ENCODE peak calls at places on chromosomes 6 and 20, in ten cellular contexts. C, Q, P, I, V, K, B, X, U and N are unnamed samples.

GRCh38 chr6:150380256-150380655 is 11.4 kb downstream of the IYD start:
- DNase-seq in C (no peak), Q (no peak), P (no peak), I (no peak), V (no peak), K (no peak), B (no peak), X (no peak), U (no peak), N (no peak)

GRCh38 chr6:169702640-169703246 is 817 bp downstream of the C6orf120 start:
- DNase-seq in C (peak), Q (peak), P (no peak), I (no peak), V (no peak), K (peak), B (no peak), X (no peak), U (no peak), N (peak)

GRCh38 chr6:7786206-7786605 is 60.3 kb downstream of the BMP6 start:
- DNase-seq in C (no peak), Q (no peak), P (no peak), I (no peak), V (no peak), K (no peak), B (no peak), X (no peak), U (no peak), N (no peak)

GRCh38 chr6:4125933-4126864 is 9.2 kb downstream of the ECI2 start:
- DNase-seq in C (no peak), Q (no peak), P (no peak), I (no peak), V (peak), K (peak), B (no peak), X (peak), U (no peak), N (no peak)

GRCh38 chr20:38167851-38168760 is 3.0 kb upstream of the TGM2 start:
- DNase-seq in C (peak), Q (peak), P (no peak), I (no peak), V (peak), K (peak), B (no peak), X (peak), U (peak), N (no peak)

GRCh38 chr6:61867635-61868034 is 418.4 kb downstream of the KHDRBS2 start:
- DNase-seq in C (no peak), Q (no peak), P (no peak), I (no peak), V (no peak), K (no peak), B (no peak), X (no peak), U (no peak), N (no peak)

GRCh38 chr6:150719099-150719767 is 119.5 kb downstream of the PLEKHG1 start:
- DNase-seq in C (no peak), Q (no peak), P (no peak), I (no peak), V (no peak), K (no peak), B (no peak), X (no peak), U (no peak), N (no peak)

GRCh38 chr20:31569163-31570020 is 35.7 kb upstream of the ID1 start:
- DNase-seq in C (peak), Q (peak), P (peak), I (peak), V (peak), K (peak), B (peak), X (peak), U (peak), N (peak)

GRCh38 chr6:146543211-146543939 is at the start of gene RAB32:
- DNase-seq in C (peak), Q (peak), P (peak), I (peak), V (peak), K (peak), B (no peak), X (peak), U (peak), N (peak)

GRCh38 chr6:138240476-138241245 is 22.4 kb upstream of the PBOV1 start:
- DNase-seq in C (no peak), Q (no peak), P (no peak), I (no peak), V (no peak), K (no peak), B (no peak), X (no peak), U (no peak), N (no peak)

GRCh38 chr6:16224409-16224808 is 14.0 kb upstream of the GMPR start:
- DNase-seq in C (no peak), Q (no peak), P (no peak), I (no peak), V (no peak), K (no peak), B (no peak), X (no peak), U (no peak), N (no peak)

GRCh38 chr20:61640171-61640570 is 388.1 kb downstream of the CDH4 start:
- DNase-seq in C (no peak), Q (no peak), P (no peak), I (no peak), V (no peak), K (no peak), B (no peak), X (no peak), U (no peak), N (no peak)

GRCh38 chr6:117482240-117483003 is at the start of gene DCBLD1:
- DNase-seq in C (peak), Q (peak), P (peak), I (peak), V (peak), K (peak), B (no peak), X (peak), U (peak), N (peak)

GRCh38 chr20:19802099-19802491 is 44.0 kb downstream of the RIN2 start:
- DNase-seq in C (no peak), Q (no peak), P (no peak), I (no peak), V (no peak), K (no peak), B (no peak), X (no peak), U (no peak), N (no peak)

GRCh38 chr20:39623584-39624234 is 661.6 kb downstream of the DHX35 start:
- DNase-seq in C (no peak), Q (no peak), P (no peak), I (no peak), V (peak), K (peak), B (no peak), X (no peak), U (no peak), N (no peak)

GRCh38 chr6:118939683-118940082 is 4.7 kb upstream of the MCM9 start:
- DNase-seq in C (peak), Q (no peak), P (no peak), I (no peak), V (no peak), K (no peak), B (no peak), X (no peak), U (no peak), N (no peak)

GRCh38 chr6:79601020-79601609 is 30.0 kb upstream of the SH3BGRL2 start:
- DNase-seq in C (no peak), Q (peak), P (no peak), I (no peak), V (peak), K (peak), B (no peak), X (peak), U (no peak), N (no peak)

GRCh38 chr6:105105094-105105493 is 74.7 kb downstream of the POPDC3 start:
- DNase-seq in C (no peak), Q (no peak), P (no peak), I (no peak), V (no peak), K (no peak), B (no peak), X (no peak), U (no peak), N (no peak)

GRCh38 chr6:56659721-56660373 is 17.2 kb upstream of the DST start:
- DNase-seq in C (no peak), Q (no peak), P (no peak), I (peak), V (no peak), K (peak), B (no peak), X (no peak), U (no peak), N (no peak)

GRCh38 chr6:36977470-36977941 is 8.5 kb downstream of the MTCH1 start:
- DNase-seq in C (no peak), Q (peak), P (no peak), I (peak), V (no peak), K (no peak), B (no peak), X (peak), U (peak), N (no peak)

GRCh38 chr6:70198825-70199224 is 104.1 kb downstream of the COL9A1 start:
- DNase-seq in C (no peak), Q (no peak), P (no peak), I (no peak), V (no peak), K (no peak), B (no peak), X (no peak), U (no peak), N (no peak)

GRCh38 chr6:142702501-142703460 is 242.2 kb downstream of the HIVEP2 start:
- DNase-seq in C (peak), Q (peak), P (no peak), I (peak), V (peak), K (peak), B (peak), X (peak), U (peak), N (no peak)

GRCh38 chr6:166439366-166440091 is 56.8 kb upstream of the MPC1 start:
- DNase-seq in C (no peak), Q (peak), P (no peak), I (no peak), V (no peak), K (no peak), B (no peak), X (no peak), U (no peak), N (no peak)

GRCh38 chr6:148069256-148069655 is 273.4 kb upstream of the SASH1 start:
- DNase-seq in C (no peak), Q (no peak), P (no peak), I (no peak), V (no peak), K (no peak), B (no peak), X (no peak), U (no peak), N (no peak)

GRCh38 chr6:57822896-57823358 is 505.5 kb downstream of the PRIM2 start:
- DNase-seq in C (no peak), Q (no peak), P (no peak), I (no peak), V (no peak), K (peak), B (no peak), X (peak), U (no peak), N (no peak)

GRCh38 chr6:89148016-89148750 is 2.3 kb downstream of the PM20D2 start:
- DNase-seq in C (no peak), Q (no peak), P (no peak), I (no peak), V (no peak), K (no peak), B (no peak), X (no peak), U (no peak), N (no peak)

GRCh38 chr20:46354920-46355654 is 46.8 kb upstream of the CDH22 start:
- DNase-seq in C (no peak), Q (no peak), P (no peak), I (no peak), V (no peak), K (no peak), B (no peak), X (no peak), U (no peak), N (no peak)

GRCh38 chr20:46352370-46352938 is 44.2 kb upstream of the CDH22 start:
- DNase-seq in C (no peak), Q (no peak), P (no peak), I (no peak), V (no peak), K (no peak), B (no peak), X (no peak), U (no peak), N (no peak)

GRCh38 chr20:46355778-46356177 is 47.5 kb upstream of the CDH22 start:
- DNase-seq in C (no peak), Q (no peak), P (no peak), I (peak), V (no peak), K (no peak), B (no peak), X (no peak), U (no peak), N (no peak)

GRCh38 chr20:46353506-46354206 is 45.4 kb upstream of the CDH22 start:
- DNase-seq in C (no peak), Q (no peak), P (no peak), I (no peak), V (no peak), K (no peak), B (no peak), X (no peak), U (no peak), N (no peak)

DNA sequence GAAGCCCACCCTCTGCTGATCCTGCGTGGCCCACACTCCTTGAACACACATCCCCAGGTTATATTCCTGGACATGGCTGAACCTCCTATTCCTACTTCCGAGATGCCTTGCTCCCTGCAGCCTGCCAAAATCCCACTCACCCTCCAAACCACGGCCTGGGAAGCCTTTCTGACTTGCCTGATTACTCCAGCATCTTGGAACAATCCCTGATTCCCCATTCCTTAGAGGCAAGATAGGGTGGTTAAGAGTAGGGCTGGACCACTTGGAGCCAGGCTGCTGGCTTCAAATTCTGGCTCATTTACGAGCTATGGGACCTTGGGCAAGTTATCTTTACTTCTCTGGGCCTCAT is 45.9 kb upstream of the CDH22 start:
- DNase-seq in C (no peak), Q (no peak), P (no peak), I (no peak), V (no peak), K (no peak), B (no peak), X (no peak), U (no peak), N (no peak)
- TF ChIP-seq CTCF in C (no peak), Q (no peak), P (no peak), I (no peak), V (no peak), K (no peak), B (no peak), X (no peak), U (no peak), N (no peak)

GRCh38 chr6:17280552-17281090 is 540 bp upstream of the RBM24 start:
- DNase-seq in C (peak), Q (peak), P (peak), I (no peak), V (no peak), K (peak), B (no peak), X (peak), U (peak), N (no peak)

GRCh38 chr6:17281497-17282481 is 628 bp downstream of the RBM24 start:
- DNase-seq in C (no peak), Q (peak), P (no peak), I (peak), V (no peak), K (peak), B (no peak), X (peak), U (peak), N (no peak)

GRCh38 chr6:17283074-17283473 is 1.9 kb downstream of the RBM24 start:
- DNase-seq in C (no peak), Q (no peak), P (no peak), I (no peak), V (no peak), K (no peak), B (no peak), X (no peak), U (no peak), N (no peak)

GRCh38 chr6:17280138-17280537 is 1.0 kb upstream of the RBM24 start:
- DNase-seq in C (no peak), Q (no peak), P (no peak), I (no peak), V (no peak), K (no peak), B (no peak), X (no peak), U (no peak), N (no peak)

GRCh38 chr6:17281100-17281496 is at the start of gene RBM24:
- DNase-seq in C (peak), Q (peak), P (peak), I (peak), V (peak), K (peak), B (no peak), X (peak), U (peak), N (no peak)
- TF ChIP-seq CTCF in C (peak), Q (no peak), P (no peak), I (no peak), V (peak), K (peak), B (no peak), X (peak), U (no peak), N (no peak)

GRCh38 chr6:112010328-112010727 is 43.6 kb upstream of the CCN6 start:
- DNase-seq in C (no peak), Q (no peak), P (no peak), I (no peak), V (peak), K (peak), B (no peak), X (no peak), U (no peak), N (no peak)
- TF ChIP-seq CTCF in C (no peak), Q (no peak), P (no peak), I (peak), V (peak), K (no peak), B (no peak), X (no peak), U (peak), N (no peak)

GRCh38 chr6:6646859-6647258 is 58.3 kb downstream of the LY86 start:
- DNase-seq in C (no peak), Q (no peak), P (no peak), I (no peak), V (no peak), K (no peak), B (no peak), X (no peak), U (no peak), N (no peak)
- TF ChIP-seq CTCF in C (no peak), Q (no peak), P (no peak), I (peak), V (no peak), K (no peak), B (peak), X (no peak), U (no peak), N (no peak)

DNA sequence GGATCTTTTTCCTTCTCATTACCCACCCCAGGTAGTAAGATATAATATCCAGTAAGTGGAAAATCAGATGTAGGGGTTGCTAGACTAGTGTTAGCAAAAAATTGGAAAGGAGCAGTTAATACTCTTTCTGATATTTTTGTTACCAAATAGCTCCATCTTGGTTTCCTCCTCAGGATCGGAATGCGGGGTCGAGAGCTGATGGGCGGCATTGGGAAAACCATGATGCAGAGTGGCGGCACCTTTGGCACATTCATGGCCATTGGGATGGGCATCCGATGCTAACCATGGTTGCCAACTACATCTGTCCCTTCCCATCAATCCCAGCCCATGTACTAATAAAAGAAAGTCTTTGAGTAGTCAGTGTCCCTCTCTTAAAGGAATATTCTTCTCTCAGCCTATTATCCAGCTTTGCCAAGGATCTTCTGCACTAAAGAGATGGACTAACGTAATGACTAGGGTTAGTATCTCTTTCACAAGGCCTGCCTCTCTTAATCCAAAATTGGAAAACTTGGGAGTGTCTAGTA is 1.5 kb downstream of the ROMO1 start:
- DNase-seq in C (no peak), Q (no peak), P (no peak), I (no peak), V (peak), K (peak), B (no peak), X (no peak), U (no peak), N (no peak)
- TF ChIP-seq CTCF in C (no peak), Q (no peak), P (no peak), I (no peak), V (no peak), K (no peak), B (no peak), X (no peak), U (no peak), N (no peak)